ENCODE peak calls at places on chromosomes 12 and 14, in eight cellular contexts. F is psoas muscle, V is PC-9, Y is A549, I is stomach, X is neural progenitor cell, W is mammary epithelial cell, Q is thoracic aorta. J is an unnamed sample.
A peak's percentile ranks its signal among the peaks of the same experiment; 100 is the strongest.

GRCh38 chr12:90058721-90059120 is 350.1 kb upstream of the ATP2B1 start:
- DNase-seq in W (peak; percentile 71), F (no peak), X (no peak), Y (no peak), I (no peak), V (no peak), Q (no peak), J (no peak)

GRCh38 chr14:77003960-77004710 is 24.4 kb downstream of the IRF2BPL start:
- DNase-seq in V (peak; percentile 99), F (no peak), Q (no peak), Y (no peak), I (peak; percentile 70), W (peak; percentile 56), X (no peak), J (no peak)

GRCh38 chr14:52599974-52600373 is 47.3 kb downstream of the GPR137C start:
- DNase-seq in F (no peak), V (no peak), Q (no peak), W (no peak), X (no peak), Y (no peak), I (no peak), J (no peak)

GRCh38 chr12:16112626-16113560 is 164.6 kb downstream of the SLC15A5 start:
- DNase-seq in V (no peak), Y (no peak), X (peak; percentile 54), I (no peak), W (no peak), F (no peak), Q (no peak), J (peak; percentile 43)

GRCh38 chr12:47414511-47414910 is 291.3 kb downstream of the RPAP3 start:
- DNase-seq in X (no peak), W (no peak), Y (no peak), F (no peak), Q (no peak), I (no peak), V (no peak), J (no peak)

GRCh38 chr14:87896393-87897380 is 96.3 kb downstream of the GALC start:
- DNase-seq in V (no peak), W (peak; percentile 37), I (no peak), F (no peak), Q (no peak), X (peak; percentile 80), Y (peak; percentile 18), J (peak; percentile 20)

GRCh38 chr12:57130941-57131340 is 2.7 kb downstream of the LRP1 start:
- DNase-seq in W (no peak), Q (no peak), Y (no peak), X (no peak), V (no peak), F (no peak), I (no peak), J (no peak)

GRCh38 chr12:29282452-29282851 is 98.5 kb downstream of the ERGIC2 start:
- DNase-seq in I (no peak), Y (no peak), F (no peak), Q (no peak), X (no peak), V (no peak), W (no peak), J (no peak)

GRCh38 chr12:116674643-116675183 is 63.2 kb downstream of the SPRING1 start:
- DNase-seq in W (no peak), V (no peak), Q (no peak), X (no peak), Y (no peak), I (no peak), F (no peak), J (no peak)

GRCh38 chr14:99737451-99737951 is 53.4 kb downstream of the CYP46A1 start:
- DNase-seq in I (peak; percentile 78), V (no peak), F (peak; percentile 59), Q (no peak), X (no peak), Y (peak; percentile 86), W (peak; percentile 44), J (no peak)

GRCh38 chr12:66746489-66747201 is 67.8 kb upstream of the GRIP1 start:
- DNase-seq in I (no peak), Q (no peak), Y (no peak), X (no peak), V (no peak), W (no peak), F (no peak), J (no peak)

GRCh38 chr14:91719839-91720238 is 12.0 kb downstream of the CATSPERB start:
- DNase-seq in V (no peak), W (no peak), X (no peak), Y (no peak), I (no peak), Q (no peak), F (no peak), J (no peak)

GRCh38 chr12:65540140-65540539 is 261.7 kb downstream of the MSRB3 start:
- DNase-seq in F (no peak), Q (no peak), I (no peak), V (no peak), Y (no peak), W (no peak), X (no peak), J (no peak)

GRCh38 chr12:6228535-6229223 is 28.5 kb downstream of the CD9 start:
- DNase-seq in V (no peak), W (no peak), F (peak; percentile 35), I (no peak), Y (no peak), Q (no peak), X (no peak), J (no peak)

GRCh38 chr12:6224550-6224949 is 24.4 kb downstream of the CD9 start:
- DNase-seq in V (no peak), W (peak; percentile 86), Y (no peak), X (no peak), Q (peak; percentile 68), F (peak; percentile 56), I (no peak), J (no peak)

GRCh38 chr12:6225630-6226001 is 25.4 kb downstream of the CD9 start:
- DNase-seq in V (no peak), X (no peak), W (no peak), I (no peak), Y (no peak), F (no peak), Q (no peak), J (no peak)

GRCh38 chr12:6226002-6226700 is 26.0 kb downstream of the CD9 start:
- DNase-seq in W (peak; percentile 90), I (peak; percentile 79), V (no peak), X (no peak), F (peak; percentile 62), Y (no peak), Q (peak; percentile 65), J (no peak)

DNA sequence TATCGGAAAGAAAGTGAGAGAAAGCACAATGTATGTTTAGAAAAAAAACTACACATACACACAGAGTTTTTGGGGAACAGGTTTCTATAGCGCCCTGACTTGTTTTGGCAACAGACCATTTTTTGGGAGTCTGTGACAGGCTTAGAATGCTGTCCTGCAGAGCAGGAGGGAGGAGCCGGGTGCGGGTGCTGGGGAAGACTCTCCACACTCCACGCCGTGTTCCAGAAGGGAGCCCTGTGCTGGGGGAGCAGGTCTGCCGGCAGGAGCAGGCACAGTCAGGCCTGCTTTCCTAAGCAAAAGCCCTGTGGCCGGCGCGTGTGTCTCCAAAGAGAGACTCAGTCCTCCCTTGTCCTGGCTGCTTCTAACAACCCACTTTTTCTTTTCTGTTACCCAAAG is 26.5 kb downstream of the CD9 start:
- DNase-seq in W (peak; percentile 77), Q (no peak), V (no peak), F (peak; percentile 64), Y (no peak), I (no peak), X (no peak), J (no peak)
- H3K27ac ChIP-seq in W (peak overlapping the region; percentile 99), Q (peak overlapping the region; percentile 92), V (peak overlapping the region; percentile 25), F (peak overlapping the region; percentile 84), Y (no peak overlapping the region), I (peak overlapping the region; percentile 89), X (no peak overlapping the region), J (no peak overlapping the region)

GRCh38 chr12:12003609-12004008 is 67.1 kb upstream of the BCL2L14 start:
- DNase-seq in Y (no peak), W (no peak), F (no peak), X (no peak), Q (no peak), I (no peak), V (no peak), J (no peak)
- H3K4me1 ChIP-seq in Y (no peaks in the 10 kb centered on the region), W (peaks cover 7% of the 10 kb centered on the region), F (no peaks in the 10 kb centered on the region), X (peaks cover 3% of the 10 kb centered on the region), Q (no peaks in the 10 kb centered on the region), I (no peaks in the 10 kb centered on the region), V (peaks cover 26% of the 10 kb centered on the region), J (no peaks in the 10 kb centered on the region)

GRCh38 chr12:95179011-95179410 is 38.3 kb downstream of the FGD6 start:
- DNase-seq in I (no peak), Q (no peak), F (no peak), X (no peak), W (no peak), V (no peak), Y (no peak), J (no peak)
- H3K27ac ChIP-seq in I (no peak overlapping the region), Q (no peak overlapping the region), F (no peak overlapping the region), X (no peak overlapping the region), W (no peak overlapping the region), V (peak overlapping the region; percentile 11), Y (peak overlapping the region; percentile 46), J (no peak overlapping the region)

DNA sequence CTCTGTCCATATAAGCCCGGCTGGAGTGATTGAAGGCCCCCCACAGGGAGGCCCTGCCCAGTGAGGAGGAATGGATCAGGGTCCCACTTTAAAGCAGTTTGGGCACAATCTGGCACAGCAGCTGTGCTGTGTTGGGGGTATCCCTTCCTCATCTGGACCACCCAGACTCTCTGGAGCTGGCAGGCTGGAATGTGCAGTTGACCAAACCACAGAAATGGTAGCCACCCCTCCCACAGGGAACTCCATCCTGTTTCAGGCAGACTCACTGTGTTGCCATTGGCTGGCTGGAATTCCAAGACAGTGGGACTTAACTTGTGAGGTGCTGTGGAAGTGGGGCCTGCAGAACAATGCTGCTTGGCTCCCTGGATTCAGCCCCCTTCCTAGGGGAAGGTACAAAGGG is 53.5 kb upstream of the YARS2 start:
- DNase-seq in Q (no peak), Y (no peak), I (no peak), W (no peak), X (no peak), V (no peak), F (no peak), J (no peak)
- H3K4me1 ChIP-seq in Q (no peaks in the 10 kb centered on the region), Y (no peaks in the 10 kb centered on the region), I (no peaks in the 10 kb centered on the region), W (no peaks in the 10 kb centered on the region), X (no peaks in the 10 kb centered on the region), V (no peaks in the 10 kb centered on the region), F (no peaks in the 10 kb centered on the region), J (no peaks in the 10 kb centered on the region)

GRCh38 chr12:14418526-14418925 is 53.0 kb downstream of the ATF7IP start:
- DNase-seq in Q (no peak), X (no peak), W (peak; percentile 34), I (no peak), Y (no peak), V (no peak), F (no peak), J (no peak)

GRCh38 chr12:14417717-14418116 is 52.2 kb downstream of the ATF7IP start:
- DNase-seq in F (peak; percentile 47), Q (no peak), X (peak; percentile 88), I (peak; percentile 67), V (no peak), Y (no peak), W (peak; percentile 74), J (peak; percentile 75)

GRCh38 chr12:14410841-14411569 is 45.5 kb downstream of the ATF7IP start:
- DNase-seq in Y (no peak), Q (no peak), W (peak; percentile 57), I (no peak), X (no peak), V (peak; percentile 57), F (no peak), J (no peak)

GRCh38 chr12:14416658-14417057 is 51.2 kb downstream of the ATF7IP start:
- DNase-seq in Q (no peak), W (peak; percentile 56), V (no peak), X (peak; percentile 55), F (no peak), I (no peak), Y (no peak), J (no peak)
- H3K27ac ChIP-seq in Q (no peak overlapping the region), W (no peak overlapping the region), V (no peak overlapping the region), X (peak overlapping the region; percentile 84), F (peak overlapping the region; percentile 33), I (peak overlapping the region; percentile 20), Y (no peak overlapping the region), J (no peak overlapping the region)